ENCODE peak calls at places on chromosomes 6 and 20, in seven cellular contexts. V is astrocyte of the hippocampus, P is Kasumi-1, Z is left ventricle myocardium inferior, W is NCI-H2171 treated with DMSO at 0.1 percent for 48 hours, R is LoVo, J is BJ. D is an unnamed sample.

GRCh38 chr6:56699066-56699654 is 56.5 kb upstream of the DST start:
- DNase-seq in V (peak), P (peak), Z (no peak), W (peak), R (peak), J (no peak), D (peak)

GRCh38 chr6:35063701-35064507 is 77.2 kb downstream of the TCP11 start:
- DNase-seq in V (no peak), P (no peak), Z (no peak), W (no peak), R (no peak), J (no peak), D (no peak)

GRCh38 chr6:106255306-106255705 is 70.3 kb downstream of the ATG5 start:
- DNase-seq in V (no peak), P (no peak), Z (no peak), W (no peak), R (no peak), J (no peak), D (no peak)

GRCh38 chr6:63565058-63565726 is 7.1 kb upstream of the LOC128125822 start:
- DNase-seq in V (no peak), P (no peak), Z (no peak), W (no peak), R (peak), J (no peak), D (peak)

GRCh38 chr6:62775427-62776022 is 435.7 kb upstream of the FKBP1C start:
- DNase-seq in V (no peak), P (peak), Z (no peak), W (peak), R (peak), J (no peak), D (peak)

GRCh38 chr6:8277769-8278168 is 157.6 kb downstream of the SLC35B3 start:
- DNase-seq in V (no peak), P (peak), Z (no peak), W (no peak), R (no peak), J (no peak), D (no peak)

GRCh38 chr20:11080776-11081406 is 407.1 kb upstream of the JAG1 start:
- DNase-seq in V (no peak), P (no peak), Z (no peak), W (no peak), R (no peak), J (no peak), D (no peak)

GRCh38 chr6:158758464-158758863 is 60.7 kb downstream of the EZR start:
- DNase-seq in V (no peak), P (no peak), Z (no peak), W (peak), R (no peak), J (no peak), D (no peak)

GRCh38 chr6:166253277-166254229 is 54.6 kb downstream of the PRR18 start:
- DNase-seq in V (peak), P (no peak), Z (peak), W (no peak), R (no peak), J (no peak), D (no peak)

GRCh38 chr20:15823718-15824117 is 749.5 kb downstream of the KIF16B start:
- DNase-seq in V (no peak), P (no peak), Z (no peak), W (no peak), R (no peak), J (no peak), D (no peak)

GRCh38 chr6:97850458-97851218 is 567.6 kb upstream of the MMS22L start:
- DNase-seq in V (peak), P (no peak), Z (no peak), W (no peak), R (no peak), J (no peak), D (no peak)

GRCh38 chr6:132712366-132712765 is 1.5 kb downstream of the VNN1 start:
- DNase-seq in V (peak), P (no peak), Z (no peak), W (no peak), R (peak), J (no peak), D (no peak)

GRCh38 chr6:170165085-170165484 is 125.8 kb downstream of the DLL1 start:
- DNase-seq in V (no peak), P (no peak), Z (peak), W (no peak), R (no peak), J (no peak), D (no peak)

GRCh38 chr6:32047855-32048766 is 9.9 kb downstream of the CYP21A2 start:
- DNase-seq in V (peak), P (peak), Z (peak), W (peak), R (peak), J (no peak), D (peak)

GRCh38 chr20:62155428-62156253 is 12.1 kb downstream of the SS18L1 start:
- DNase-seq in V (peak), P (no peak), Z (no peak), W (no peak), R (no peak), J (no peak), D (no peak)

GRCh38 chr6:128307671-128308070 is 212.7 kb downstream of the PTPRK start:
- DNase-seq in V (no peak), P (no peak), Z (no peak), W (no peak), R (no peak), J (no peak), D (no peak)

GRCh38 chr20:45345104-45345936 is 2.9 kb downstream of the SDC4 start:
- DNase-seq in V (no peak), P (no peak), Z (no peak), W (no peak), R (peak), J (no peak), D (peak)

GRCh38 chr6:3124667-3125066 is 6.2 kb downstream of the BPHL start:
- DNase-seq in V (no peak), P (no peak), Z (no peak), W (no peak), R (no peak), J (no peak), D (no peak)

GRCh38 chr6:23412770-23413169 is 713.2 kb upstream of the NRSN1 start:
- DNase-seq in V (no peak), P (no peak), Z (no peak), W (no peak), R (no peak), J (no peak), D (no peak)

GRCh38 chr6:11618533-11618932 is 81.0 kb downstream of the TMEM170B start:
- DNase-seq in V (peak), P (peak), Z (no peak), W (no peak), R (peak), J (no peak), D (peak)

GRCh38 chr6:18997375-18997826 is 610.3 kb downstream of the RNF144B start:
- DNase-seq in V (peak), P (peak), Z (no peak), W (peak), R (peak), J (no peak), D (peak)

GRCh38 chr6:127972815-127973214 is 72.0 kb upstream of the THEMIS start:
- DNase-seq in V (no peak), P (no peak), Z (no peak), W (no peak), R (no peak), J (no peak), D (no peak)

GRCh38 chr6:145621776-145622175 is 113.5 kb downstream of the EPM2A start:
- DNase-seq in V (no peak), P (no peak), Z (no peak), W (no peak), R (no peak), J (no peak), D (no peak)

GRCh38 chr20:31740208-31740607 is 1.1 kb downstream of the TPX2 start:
- DNase-seq in V (peak), P (peak), Z (no peak), W (peak), R (no peak), J (no peak), D (peak)

GRCh38 chr20:41717464-41717863 is 99.3 kb upstream of the CHD6 start:
- DNase-seq in V (peak), P (no peak), Z (no peak), W (peak), R (no peak), J (no peak), D (no peak)

GRCh38 chr20:24785141-24785924 is 163.7 kb upstream of the CST7 start:
- DNase-seq in V (peak), P (no peak), Z (no peak), W (peak), R (no peak), J (peak), D (peak)

GRCh38 chr20:32898721-32899120 is 40.0 kb downstream of the EFCAB8 start:
- DNase-seq in V (peak), P (no peak), Z (no peak), W (no peak), R (no peak), J (peak), D (no peak)

GRCh38 chr6:72788188-72788587 is 166.3 kb downstream of the KCNQ5 start:
- DNase-seq in V (peak), P (no peak), Z (no peak), W (no peak), R (no peak), J (no peak), D (no peak)

GRCh38 chr6:166955121-166955864 is 1.1 kb downstream of the RNASET2 start:
- DNase-seq in V (peak), P (peak), Z (peak), W (no peak), R (no peak), J (no peak), D (peak)

GRCh38 chr20:58065508-58066361 is 162.7 kb downstream of the ANKRD60 start:
- DNase-seq in V (peak), P (no peak), Z (no peak), W (no peak), R (no peak), J (no peak), D (peak)

GRCh38 chr6:128242765-128243403 is 277.5 kb downstream of the PTPRK start:
- DNase-seq in V (peak), P (no peak), Z (no peak), W (no peak), R (no peak), J (peak), D (no peak)

GRCh38 chr6:12356983-12357972 is 67.1 kb downstream of the EDN1 start:
- DNase-seq in V (no peak), P (no peak), Z (no peak), W (no peak), R (no peak), J (peak), D (no peak)